ENCODE peak calls at places on chromosomes 1 and 21, in five cellular contexts. L is sigmoid colon; F is CD8-positive, alpha-beta memory T cell; E is left ventricle myocardium inferior; V is tibial artery. X is an unnamed sample.

GRCh38 chr1:185317886-185318310 is 855 bp upstream of the IVNS1ABP start:
- DNase-seq in L (peak), V (no peak), E (no peak), F (peak), X (no peak)

GRCh38 chr1:24489674-24490073 is 13.0 kb upstream of the RCAN3 start:
- DNase-seq in V (no peak), L (no peak), E (no peak), F (no peak), X (no peak)

GRCh38 chr1:200971955-200972711 is 51.4 kb downstream of the KIF21B start:
- DNase-seq in E (peak), V (peak), F (peak), L (peak), X (peak)

GRCh38 chr1:9198538-9199361 is 35.8 kb upstream of the H6PD start:
- DNase-seq in E (no peak), F (no peak), L (no peak), V (no peak), X (no peak)

GRCh38 chr21:37525810-37526209 is 159.2 kb downstream of the DYRK1A start:
- DNase-seq in V (no peak), L (no peak), F (no peak), E (no peak), X (no peak)

GRCh38 chr1:151372411-151372934 is at the start of gene SELENBP1:
- DNase-seq in L (peak), F (no peak), E (peak), V (peak), X (peak)

GRCh38 chr1:37262439-37263170 is 211.8 kb upstream of the ZC3H12A start:
- DNase-seq in L (no peak), F (no peak), V (no peak), E (no peak), X (no peak)

GRCh38 chr1:2781627-2782026 is 19.9 kb downstream of the TTC34 start:
- DNase-seq in E (no peak), F (no peak), L (no peak), V (no peak), X (no peak)

GRCh38 chr1:223146745-223147144 is 3.7 kb upstream of the TLR5 start:
- DNase-seq in E (no peak), F (no peak), L (peak), V (no peak), X (no peak)

GRCh38 chr1:156766288-156767100 is 841 bp upstream of the PRCC start:
- DNase-seq in L (peak), V (no peak), E (no peak), F (no peak), X (peak)

GRCh38 chr1:199522338-199522737 is 505.2 kb upstream of the NR5A2 start:
- DNase-seq in E (no peak), V (no peak), L (no peak), F (no peak), X (no peak)

GRCh38 chr1:85393490-85393889 is 71.5 kb downstream of the DDAH1 start:
- DNase-seq in V (no peak), L (no peak), F (no peak), E (no peak), X (no peak)

GRCh38 chr1:222920169-222920568 is 105.3 kb downstream of the DISP1 start:
- DNase-seq in F (no peak), E (no peak), L (no peak), V (no peak), X (no peak)

GRCh38 chr1:113073457-113073950 is 506 bp downstream of the LRIG2 start:
- DNase-seq in V (peak), E (peak), F (no peak), L (peak), X (peak)

GRCh38 chr1:18803859-18804258 is 55.6 kb downstream of the TAS1R2 start:
- DNase-seq in L (no peak), V (no peak), E (no peak), F (no peak), X (no peak)

GRCh38 chr1:33306561-33307493 is 14.1 kb downstream of the A3GALT2 start:
- DNase-seq in V (no peak), F (no peak), E (no peak), L (no peak), X (no peak)

GRCh38 chr1:197360068-197360467 is 92.0 kb downstream of the CRB1 start:
- DNase-seq in V (no peak), L (no peak), F (no peak), E (no peak), X (no peak)

GRCh38 chr1:110065841-110066240 is 4.6 kb downstream of the ALX3 start:
- DNase-seq in F (no peak), E (no peak), L (no peak), V (no peak), X (no peak)

GRCh38 chr21:35332841-35333426 is 283.8 kb upstream of the RUNX1 start:
- DNase-seq in L (no peak), V (no peak), F (no peak), E (no peak), X (no peak)

GRCh38 chr1:87202922-87203655 is 125.6 kb upstream of the LMO4 start:
- DNase-seq in L (no peak), V (no peak), F (no peak), E (no peak), X (no peak)

GRCh38 chr1:10401281-10401680 is 2.4 kb downstream of the PGD start:
- DNase-seq in L (no peak), E (no peak), V (no peak), F (no peak), X (no peak)
- H3K4me3 ChIP-seq in L (no peak), E (no peak), V (no peak), F (no peak), X (no peak)

GRCh38 chr1:203324103-203325003 is 19.0 kb downstream of the BTG2 start:
- DNase-seq in L (peak), V (peak), F (no peak), E (no peak), X (no peak)

GRCh38 chr1:203321273-203322052 is 16.1 kb downstream of the BTG2 start:
- DNase-seq in V (no peak), L (peak), F (no peak), E (no peak), X (no peak)

GRCh38 chr1:203320546-203321272 is 15.4 kb downstream of the BTG2 start:
- DNase-seq in F (peak), E (peak), V (peak), L (peak), X (no peak)

GRCh38 chr1:203323587-203323986 is 18.3 kb downstream of the BTG2 start:
- DNase-seq in E (no peak), L (peak), V (peak), F (no peak), X (no peak)

DNA sequence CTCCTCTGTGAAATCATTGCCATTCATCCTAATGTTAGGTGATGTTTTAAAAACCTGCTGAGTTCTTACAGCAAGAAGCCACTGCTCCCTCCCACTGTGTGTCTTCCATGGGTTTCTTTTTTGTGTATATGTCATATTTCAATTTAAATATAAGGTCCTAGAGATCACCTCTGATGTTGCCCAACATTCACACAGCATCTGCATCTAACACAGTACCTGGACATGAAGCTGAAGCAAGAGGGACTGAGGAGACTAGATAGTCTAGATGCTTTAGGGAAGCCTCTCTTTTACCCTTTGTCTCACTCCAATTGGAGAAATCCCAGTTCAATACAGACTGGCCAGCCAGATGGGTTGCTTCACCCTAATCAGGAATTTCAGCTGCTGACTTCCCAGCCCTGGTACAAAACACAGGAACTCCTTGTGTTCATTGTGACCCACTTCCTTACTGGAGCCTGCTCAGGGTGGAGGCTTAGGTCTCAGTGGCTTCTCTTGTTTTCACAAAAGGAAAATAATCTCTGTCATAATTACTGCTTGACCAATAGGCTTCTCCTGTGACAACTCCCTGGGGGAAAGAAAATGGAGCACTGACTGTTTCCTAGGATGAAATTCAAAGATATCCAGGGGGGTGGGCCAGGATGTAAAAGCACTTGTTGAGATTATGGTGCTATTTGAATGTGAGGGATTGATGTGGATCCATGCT is 17.3 kb downstream of the BTG2 start:
- DNase-seq in F (no peak), E (peak), L (peak), V (peak), X (no peak)
- H3K27ac ChIP-seq in F (no peak), E (peak), L (peak), V (peak), X (peak)

DNA sequence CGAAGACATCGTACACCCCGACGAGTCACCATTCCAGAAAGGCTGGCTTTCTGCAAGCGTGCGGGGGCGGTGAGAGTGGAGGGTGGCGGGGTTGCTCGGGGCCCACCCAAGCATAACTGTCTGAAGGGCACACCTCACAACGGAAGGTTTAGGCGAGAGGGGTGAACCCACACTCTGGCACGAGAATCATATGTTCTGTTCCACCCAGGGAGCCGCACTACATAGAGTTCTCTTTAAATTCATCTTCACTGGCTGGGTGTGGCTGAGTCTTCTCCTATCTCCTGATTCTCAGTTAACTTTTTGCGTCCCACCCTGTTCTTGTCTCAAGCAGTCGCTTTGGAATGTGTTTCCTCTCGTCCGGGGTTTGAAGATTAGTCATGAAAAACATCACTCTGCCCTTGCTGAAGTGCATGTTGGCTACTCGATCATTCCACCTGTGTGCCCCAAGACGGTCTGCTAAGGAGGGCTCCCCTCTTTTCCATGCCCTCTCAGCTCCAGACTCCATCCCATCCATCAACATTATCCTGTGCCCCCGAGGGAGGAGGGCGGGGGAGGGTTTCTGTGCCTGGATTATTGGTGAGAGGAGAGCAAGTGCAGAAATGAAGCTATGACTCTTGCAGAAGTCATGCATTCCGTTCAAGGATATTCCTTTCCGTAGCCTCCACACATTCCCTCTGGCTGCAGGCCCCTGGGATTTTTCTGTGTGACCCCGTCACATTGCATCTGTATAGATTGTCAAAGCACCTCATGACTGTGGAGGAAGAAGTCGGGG is 53.5 kb upstream of the CD34 start:
- DNase-seq in V (no peak), E (no peak), F (no peak), L (no peak), X (no peak)
- H3K4me3 ChIP-seq in V (peak), E (peak), F (no peak), L (peak), X (no peak)

GRCh38 chr1:184017226-184017787 is 20.2 kb downstream of the COLGALT2 start:
- DNase-seq in E (no peak), V (no peak), L (no peak), F (no peak), X (no peak)
- H3K27ac ChIP-seq in E (peak), V (no peak), L (no peak), F (no peak), X (no peak)

GRCh38 chr1:22883406-22883805 is 89.3 kb downstream of the LACTBL1 start:
- DNase-seq in F (no peak), L (no peak), E (no peak), V (no peak), X (no peak)
- H3K4me3 ChIP-seq in F (no peak), L (no peak), E (no peak), V (no peak), X (no peak)

DNA sequence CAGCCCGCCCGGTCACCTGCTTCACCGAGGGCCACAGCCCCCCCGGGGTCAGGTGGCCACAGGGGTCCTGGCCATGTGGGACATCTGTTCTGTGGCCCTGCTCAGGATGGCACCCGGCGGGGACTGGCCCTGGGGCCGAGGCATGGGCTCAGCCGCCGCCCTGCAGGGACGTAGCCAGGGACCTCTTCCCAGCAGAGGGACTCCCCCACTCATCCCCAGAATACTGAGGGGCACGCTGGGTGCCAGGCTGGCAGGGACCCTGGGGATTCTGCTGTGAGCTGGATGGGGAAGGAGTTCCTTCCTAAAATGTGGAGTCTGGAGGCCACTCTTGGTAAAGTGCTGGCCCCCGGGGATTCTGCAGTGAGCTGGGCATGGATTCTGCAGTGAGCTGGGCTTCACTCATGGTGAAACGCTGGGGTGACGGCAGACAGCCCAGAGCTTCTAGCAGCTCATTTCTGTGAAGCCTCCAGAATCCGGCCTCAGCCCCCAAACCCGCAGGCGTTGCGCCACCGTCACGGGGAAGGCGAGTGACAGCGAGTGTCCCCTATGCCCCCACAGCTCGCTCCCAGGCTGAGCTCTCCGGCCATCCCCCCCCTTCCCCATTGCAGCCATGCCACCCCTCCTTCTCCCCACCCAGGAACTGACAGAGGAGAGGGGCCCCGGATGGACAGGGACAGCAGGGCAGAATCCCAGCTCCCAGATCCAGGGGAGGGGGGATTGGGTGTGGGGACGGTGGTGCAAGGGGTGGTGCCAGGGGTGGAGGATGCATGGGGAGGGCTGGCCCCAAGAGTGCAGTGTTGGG is 1.4 kb downstream of the ITGB2 start:
- DNase-seq in L (no peak), V (no peak), E (peak), F (no peak), X (no peak)
- H3K27ac ChIP-seq in L (no peak), V (no peak), E (no peak), F (peak), X (no peak)

DNA sequence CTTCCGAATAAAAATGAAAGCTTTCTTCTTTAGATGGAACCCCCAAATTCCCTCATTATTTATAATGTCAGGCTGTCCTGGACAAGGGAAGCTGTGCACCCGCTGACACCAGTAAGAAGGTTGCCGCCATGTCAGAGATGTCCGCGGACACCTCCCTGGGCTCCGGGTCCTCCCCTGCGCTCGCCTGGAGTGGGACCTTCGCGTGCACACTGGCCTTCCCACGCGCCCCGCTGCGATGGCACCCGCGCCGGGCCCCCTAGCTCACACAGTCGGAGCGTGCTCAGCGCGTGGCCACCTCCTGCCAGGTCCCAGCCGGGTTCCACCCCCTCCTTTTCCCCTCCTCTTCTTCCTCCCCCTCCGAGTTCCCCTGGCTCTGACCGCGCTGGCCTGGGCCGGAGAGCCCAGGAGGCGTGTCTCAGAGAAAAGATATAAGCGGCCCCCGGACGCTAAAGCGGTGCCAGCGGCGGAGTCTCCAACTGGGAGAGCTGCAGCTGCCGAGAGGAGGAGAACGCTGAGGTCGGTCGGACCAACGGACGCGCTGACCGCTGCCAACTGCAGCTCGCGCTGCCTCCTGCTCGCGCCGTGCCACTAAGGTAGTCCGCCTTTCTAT is at the start of gene G0S2:
- DNase-seq in E (peak), L (peak), V (peak), F (no peak), X (peak)
- H3K4me3 ChIP-seq in E (peak), L (peak), V (peak), F (peak), X (peak)

GRCh38 chr1:205989786-205990185 is 13.4 kb downstream of the RAB7B start:
- DNase-seq in V (no peak), E (no peak), F (no peak), L (no peak), X (no peak)

GRCh38 chr1:205993068-205993467 is 10.1 kb downstream of the RAB7B start:
- DNase-seq in E (no peak), F (no peak), V (no peak), L (no peak), X (peak)

GRCh38 chr1:205988585-205988995 is 14.6 kb downstream of the RAB7B start:
- DNase-seq in E (no peak), L (no peak), F (no peak), V (no peak), X (peak)

GRCh38 chr1:205992218-205992882 is 10.8 kb downstream of the RAB7B start:
- DNase-seq in E (no peak), F (no peak), V (no peak), L (no peak), X (no peak)

DNA sequence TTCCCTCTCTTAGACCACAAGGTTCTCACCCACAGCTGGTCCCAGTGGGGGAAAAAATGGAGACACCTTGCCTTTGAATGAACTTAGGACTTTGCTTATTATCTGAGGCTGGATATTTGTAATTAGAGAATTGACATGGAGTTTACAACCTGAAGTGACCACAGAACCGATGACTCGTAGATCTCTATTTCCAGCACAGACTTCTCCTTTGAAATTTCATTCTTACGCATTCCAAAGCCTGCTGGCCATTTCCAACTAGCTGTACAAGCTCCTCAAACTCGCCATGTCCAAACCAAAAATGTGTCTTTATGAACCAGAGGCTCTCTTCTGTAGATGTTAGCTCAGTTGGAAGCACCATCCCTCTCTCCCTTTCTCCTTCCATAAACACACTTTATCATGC is 12.0 kb downstream of the RAB7B start:
- DNase-seq in E (no peak), F (no peak), V (no peak), L (no peak), X (no peak)
- H3K27ac ChIP-seq in E (no peak), F (no peak), V (no peak), L (no peak), X (no peak)